ENCODE peak calls at places on chromosomes 7 and 10, in ten cellular contexts. One of them, this sample, is unnamed. For H3K9me3, the result is how much of the 10 kb centered on the place peaks cover.

GRCh38 chr7:30144659-30145321 is 10.0 kb downstream of the MTURN start:
- DNase-seq in spleen: no peak
- DNase-seq in mesenchymal stem cell: no peak
- DNase-seq in fibroblast of lung: no peak
- DNase-seq in adipocyte: no peak
- DNase-seq in body of pancreas: no peak
- DNase-seq in gastrocnemius medialis: no peak
- DNase-seq in psoas muscle: no peak
- DNase-seq in mucosa of descending colon: no peak
- DNase-seq in small intestine: no peak
- DNase-seq in this sample: no peak

GRCh38 chr7:134755422-134756022 is 23.9 kb upstream of the CALD1 start:
- DNase-seq in mesenchymal stem cell: peak
- DNase-seq in body of pancreas: no peak
- DNase-seq in spleen: no peak
- DNase-seq in mucosa of descending colon: peak
- DNase-seq in gastrocnemius medialis: no peak
- DNase-seq in fibroblast of lung: peak
- DNase-seq in psoas muscle: no peak
- DNase-seq in adipocyte: peak
- DNase-seq in small intestine: no peak
- DNase-seq in this sample: no peak

GRCh38 chr7:26153823-26154783 is 2.1 kb downstream of the NFE2L3 start:
- DNase-seq in gastrocnemius medialis: no peak
- DNase-seq in body of pancreas: no peak
- DNase-seq in psoas muscle: no peak
- DNase-seq in adipocyte: no peak
- DNase-seq in mesenchymal stem cell: peak
- DNase-seq in spleen: no peak
- DNase-seq in small intestine: peak
- DNase-seq in fibroblast of lung: peak
- DNase-seq in mucosa of descending colon: peak
- DNase-seq in this sample: no peak

GRCh38 chr7:138987686-138988085 is 6.5 kb upstream of the KIAA1549 start:
- DNase-seq in body of pancreas: no peak
- DNase-seq in gastrocnemius medialis: no peak
- DNase-seq in spleen: no peak
- DNase-seq in mesenchymal stem cell: no peak
- DNase-seq in psoas muscle: no peak
- DNase-seq in small intestine: no peak
- DNase-seq in adipocyte: no peak
- DNase-seq in fibroblast of lung: no peak
- DNase-seq in mucosa of descending colon: no peak
- DNase-seq in this sample: no peak

GRCh38 chr10:82889703-82890102 is 1014.7 kb downstream of the NRG3 start:
- DNase-seq in mucosa of descending colon: no peak
- DNase-seq in psoas muscle: no peak
- DNase-seq in spleen: no peak
- DNase-seq in adipocyte: no peak
- DNase-seq in fibroblast of lung: no peak
- DNase-seq in body of pancreas: no peak
- DNase-seq in mesenchymal stem cell: no peak
- DNase-seq in small intestine: no peak
- DNase-seq in gastrocnemius medialis: no peak
- DNase-seq in this sample: no peak

GRCh38 chr10:74927701-74928100 is 101.3 kb downstream of the KAT6B start:
- DNase-seq in spleen: no peak
- DNase-seq in small intestine: no peak
- DNase-seq in mucosa of descending colon: no peak
- DNase-seq in body of pancreas: no peak
- DNase-seq in adipocyte: no peak
- DNase-seq in psoas muscle: no peak
- DNase-seq in fibroblast of lung: peak
- DNase-seq in mesenchymal stem cell: peak
- DNase-seq in gastrocnemius medialis: no peak
- DNase-seq in this sample: no peak

GRCh38 chr10:21292763-21293517 is 232.5 kb downstream of the SKIDA1 start:
- DNase-seq in adipocyte: peak
- DNase-seq in small intestine: peak
- DNase-seq in psoas muscle: peak
- DNase-seq in gastrocnemius medialis: peak
- DNase-seq in spleen: no peak
- DNase-seq in fibroblast of lung: peak
- DNase-seq in mesenchymal stem cell: peak
- DNase-seq in body of pancreas: peak
- DNase-seq in mucosa of descending colon: peak
- DNase-seq in this sample: no peak

GRCh38 chr10:117000580-117000979 is 4.4 kb downstream of the SHTN1 start:
- DNase-seq in mucosa of descending colon: no peak
- DNase-seq in gastrocnemius medialis: no peak
- DNase-seq in small intestine: no peak
- DNase-seq in psoas muscle: no peak
- DNase-seq in mesenchymal stem cell: no peak
- DNase-seq in fibroblast of lung: no peak
- DNase-seq in adipocyte: no peak
- DNase-seq in spleen: no peak
- DNase-seq in body of pancreas: no peak
- DNase-seq in this sample: no peak

GRCh38 chr10:129959544-129960492 is 4.3 kb downstream of the EBF3 start:
- DNase-seq in gastrocnemius medialis: no peak
- DNase-seq in small intestine: no peak
- DNase-seq in adipocyte: no peak
- DNase-seq in body of pancreas: no peak
- DNase-seq in mesenchymal stem cell: no peak
- DNase-seq in fibroblast of lung: no peak
- DNase-seq in spleen: peak
- DNase-seq in psoas muscle: no peak
- DNase-seq in mucosa of descending colon: no peak
- DNase-seq in this sample: no peak

GRCh38 chr10:100888957-100889356 is 23.8 kb upstream of the SLF2 start:
- DNase-seq in small intestine: no peak
- DNase-seq in spleen: no peak
- DNase-seq in mucosa of descending colon: no peak
- DNase-seq in adipocyte: no peak
- DNase-seq in mesenchymal stem cell: no peak
- DNase-seq in fibroblast of lung: no peak
- DNase-seq in psoas muscle: no peak
- DNase-seq in body of pancreas: no peak
- DNase-seq in gastrocnemius medialis: no peak
- DNase-seq in this sample: no peak

GRCh38 chr7:123748171-123748733 is 551 bp downstream of the WASL start:
- DNase-seq in spleen: peak
- DNase-seq in mesenchymal stem cell: peak
- DNase-seq in fibroblast of lung: peak
- DNase-seq in psoas muscle: peak
- DNase-seq in mucosa of descending colon: peak
- DNase-seq in adipocyte: peak
- DNase-seq in gastrocnemius medialis: peak
- DNase-seq in small intestine: peak
- DNase-seq in body of pancreas: peak
- DNase-seq in this sample: peak

GRCh38 chr10:13271552-13272163 is 28.2 kb downstream of the PHYH start:
- DNase-seq in adipocyte: no peak
- DNase-seq in spleen: peak
- DNase-seq in small intestine: peak
- DNase-seq in mucosa of descending colon: peak
- DNase-seq in psoas muscle: peak
- DNase-seq in fibroblast of lung: no peak
- DNase-seq in mesenchymal stem cell: peak
- DNase-seq in body of pancreas: peak
- DNase-seq in gastrocnemius medialis: peak
- DNase-seq in this sample: peak

GRCh38 chr10:98339790-98340189 is 71.8 kb upstream of the LOXL4 start:
- DNase-seq in gastrocnemius medialis: no peak
- DNase-seq in mesenchymal stem cell: no peak
- DNase-seq in adipocyte: no peak
- DNase-seq in fibroblast of lung: no peak
- DNase-seq in body of pancreas: no peak
- DNase-seq in small intestine: no peak
- DNase-seq in spleen: no peak
- DNase-seq in mucosa of descending colon: no peak
- DNase-seq in psoas muscle: no peak
- DNase-seq in this sample: no peak

GRCh38 chr10:8721641-8722040 is 667.2 kb downstream of the GATA3 start:
- DNase-seq in spleen: no peak
- DNase-seq in adipocyte: no peak
- DNase-seq in small intestine: no peak
- DNase-seq in mesenchymal stem cell: peak
- DNase-seq in mucosa of descending colon: no peak
- DNase-seq in fibroblast of lung: no peak
- DNase-seq in gastrocnemius medialis: no peak
- DNase-seq in body of pancreas: no peak
- DNase-seq in psoas muscle: no peak
- DNase-seq in this sample: no peak

GRCh38 chr7:129436335-129436923 is 2.2 kb downstream of the STRIP2 start:
- DNase-seq in fibroblast of lung: no peak
- DNase-seq in spleen: no peak
- DNase-seq in body of pancreas: no peak
- DNase-seq in mesenchymal stem cell: no peak
- DNase-seq in adipocyte: no peak
- DNase-seq in psoas muscle: no peak
- DNase-seq in mucosa of descending colon: no peak
- DNase-seq in gastrocnemius medialis: no peak
- DNase-seq in small intestine: no peak
- DNase-seq in this sample: no peak

DNA sequence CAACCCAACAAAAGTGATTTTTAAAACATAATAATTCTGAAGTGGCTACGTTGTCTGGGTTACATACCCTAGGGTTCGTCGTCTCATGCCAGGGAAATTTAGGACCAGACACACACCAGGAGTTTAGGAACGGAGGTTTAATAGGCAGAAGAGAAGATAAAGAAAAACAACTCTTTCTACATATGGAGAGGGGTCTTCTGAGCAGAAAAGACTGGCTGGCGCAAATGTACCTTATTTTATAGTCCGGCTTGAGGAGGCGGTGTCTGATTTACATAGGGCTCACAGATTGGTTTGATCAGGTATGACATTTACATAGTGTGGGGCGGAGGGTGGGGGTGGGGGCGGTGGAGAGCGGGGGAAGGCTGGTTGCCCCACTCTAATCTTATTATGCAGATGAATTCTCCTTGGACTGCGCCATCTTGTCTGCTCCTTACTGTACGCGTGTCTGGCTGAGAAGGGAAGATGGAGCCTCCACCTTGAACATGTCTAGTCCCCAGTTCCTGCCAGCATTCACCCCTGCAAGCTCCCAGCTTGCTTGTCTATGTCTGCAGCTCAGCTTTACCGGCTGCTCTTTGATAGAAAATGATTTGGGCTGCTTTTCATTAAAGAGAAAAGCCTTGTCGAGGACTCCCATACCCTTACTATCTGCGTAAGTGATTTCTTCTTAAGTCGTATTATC is 98.7 kb downstream of the RALA start:
- DNase-seq in psoas muscle: no peak
- DNase-seq in gastrocnemius medialis: no peak
- DNase-seq in mucosa of descending colon: no peak
- DNase-seq in fibroblast of lung: no peak
- DNase-seq in mesenchymal stem cell: no peak
- DNase-seq in small intestine: no peak
- DNase-seq in body of pancreas: no peak
- DNase-seq in spleen: no peak
- DNase-seq in adipocyte: no peak
- DNase-seq in this sample: no peak
- H3K9me3 ChIP-seq in psoas muscle: under half
- H3K9me3 ChIP-seq in gastrocnemius medialis: under half
- H3K9me3 ChIP-seq in mucosa of descending colon: under half
- H3K9me3 ChIP-seq in fibroblast of lung: under half
- H3K9me3 ChIP-seq in mesenchymal stem cell: under half
- H3K9me3 ChIP-seq in small intestine: under half
- H3K9me3 ChIP-seq in body of pancreas: under half
- H3K9me3 ChIP-seq in spleen: under half
- H3K9me3 ChIP-seq in adipocyte: under half
- H3K9me3 ChIP-seq in this sample: under half

GRCh38 chr7:158395780-158396214 is 191.8 kb downstream of the PTPRN2 start:
- DNase-seq in spleen: peak
- DNase-seq in small intestine: peak
- DNase-seq in gastrocnemius medialis: no peak
- DNase-seq in adipocyte: no peak
- DNase-seq in body of pancreas: no peak
- DNase-seq in fibroblast of lung: no peak
- DNase-seq in psoas muscle: no peak
- DNase-seq in mucosa of descending colon: peak
- DNase-seq in mesenchymal stem cell: no peak
- DNase-seq in this sample: no peak
- H3K9me3 ChIP-seq in spleen: under half
- H3K9me3 ChIP-seq in small intestine: under half
- H3K9me3 ChIP-seq in gastrocnemius medialis: under half
- H3K9me3 ChIP-seq in adipocyte: under half
- H3K9me3 ChIP-seq in body of pancreas: under half
- H3K9me3 ChIP-seq in fibroblast of lung: under half
- H3K9me3 ChIP-seq in psoas muscle: under half
- H3K9me3 ChIP-seq in mucosa of descending colon: under half
- H3K9me3 ChIP-seq in mesenchymal stem cell: under half
- H3K9me3 ChIP-seq in this sample: under half

GRCh38 chr7:63024446-63024845 is 974.2 kb upstream of the ZNF722 start:
- DNase-seq in small intestine: no peak
- DNase-seq in spleen: no peak
- DNase-seq in mesenchymal stem cell: no peak
- DNase-seq in body of pancreas: no peak
- DNase-seq in fibroblast of lung: no peak
- DNase-seq in adipocyte: no peak
- DNase-seq in mucosa of descending colon: no peak
- DNase-seq in gastrocnemius medialis: no peak
- DNase-seq in psoas muscle: no peak
- DNase-seq in this sample: no peak
- H3K9me3 ChIP-seq in small intestine: under half
- H3K9me3 ChIP-seq in spleen: under half
- H3K9me3 ChIP-seq in mesenchymal stem cell: under half
- H3K9me3 ChIP-seq in body of pancreas: under half
- H3K9me3 ChIP-seq in fibroblast of lung: under half
- H3K9me3 ChIP-seq in adipocyte: under half
- H3K9me3 ChIP-seq in mucosa of descending colon: half or more
- H3K9me3 ChIP-seq in gastrocnemius medialis: under half
- H3K9me3 ChIP-seq in psoas muscle: under half
- H3K9me3 ChIP-seq in this sample: under half

GRCh38 chr7:158176561-158177173 is 411.0 kb downstream of the PTPRN2 start:
- DNase-seq in mucosa of descending colon: no peak
- DNase-seq in mesenchymal stem cell: no peak
- DNase-seq in psoas muscle: no peak
- DNase-seq in gastrocnemius medialis: no peak
- DNase-seq in adipocyte: no peak
- DNase-seq in fibroblast of lung: no peak
- DNase-seq in spleen: no peak
- DNase-seq in body of pancreas: no peak
- DNase-seq in small intestine: no peak
- DNase-seq in this sample: no peak

GRCh38 chr7:158175779-158176178 is 411.8 kb downstream of the PTPRN2 start:
- DNase-seq in mesenchymal stem cell: no peak
- DNase-seq in adipocyte: no peak
- DNase-seq in psoas muscle: no peak
- DNase-seq in spleen: no peak
- DNase-seq in fibroblast of lung: no peak
- DNase-seq in small intestine: no peak
- DNase-seq in gastrocnemius medialis: no peak
- DNase-seq in mucosa of descending colon: no peak
- DNase-seq in body of pancreas: no peak
- DNase-seq in this sample: no peak

DNA sequence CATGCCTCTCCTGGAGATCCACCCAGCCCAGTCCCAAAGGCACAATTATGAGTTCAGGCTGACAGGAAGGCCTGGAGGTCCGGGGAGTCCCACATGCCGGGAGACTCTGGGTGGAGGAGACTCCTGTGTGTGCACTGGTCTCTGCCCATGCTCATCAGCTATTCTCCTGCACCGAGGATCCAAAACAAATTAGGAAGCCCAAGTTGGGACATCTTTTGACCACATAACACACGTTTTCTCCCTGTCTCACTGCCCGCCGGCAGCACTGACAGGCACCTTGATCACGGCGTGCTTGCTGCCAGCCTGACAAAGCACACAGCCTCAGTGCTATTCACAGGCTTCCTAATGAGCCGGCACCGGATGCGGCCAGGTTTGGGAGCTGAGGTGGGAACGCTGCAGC is 412.7 kb downstream of the PTPRN2 start:
- DNase-seq in body of pancreas: no peak
- DNase-seq in mucosa of descending colon: no peak
- DNase-seq in small intestine: no peak
- DNase-seq in psoas muscle: no peak
- DNase-seq in mesenchymal stem cell: no peak
- DNase-seq in adipocyte: no peak
- DNase-seq in spleen: no peak
- DNase-seq in fibroblast of lung: no peak
- DNase-seq in gastrocnemius medialis: no peak
- DNase-seq in this sample: no peak
- H3K9me3 ChIP-seq in body of pancreas: under half
- H3K9me3 ChIP-seq in mucosa of descending colon: under half
- H3K9me3 ChIP-seq in small intestine: under half
- H3K9me3 ChIP-seq in psoas muscle: under half
- H3K9me3 ChIP-seq in mesenchymal stem cell: under half
- H3K9me3 ChIP-seq in adipocyte: under half
- H3K9me3 ChIP-seq in spleen: under half
- H3K9me3 ChIP-seq in fibroblast of lung: under half
- H3K9me3 ChIP-seq in gastrocnemius medialis: under half
- H3K9me3 ChIP-seq in this sample: under half

This sample was measured in T-helper 17 cell.